ENCODE peak calls at places on chromosomes 13 and 19, in five cellular contexts. E, J, Q, R and Y are unnamed samples.

GRCh38 chr19:38993271-38993670 is 17.7 kb upstream of the FBXO17 start:
- DNase-seq in E (peak), J (no peak), Q (no peak), R (no peak), Y (no peak)

GRCh38 chr13:52695856-52696255 is 43.2 kb downstream of the SUGT1 start:
- DNase-seq in E (no peak), J (no peak), Q (no peak), R (no peak), Y (peak)

GRCh38 chr13:79295906-79296564 is 110.0 kb downstream of the RBM26 start:
- DNase-seq in E (peak), J (no peak), Q (no peak), R (no peak), Y (no peak)

GRCh38 chr19:532578-533484 is 1.3 kb downstream of the CDC34 start:
- DNase-seq in E (peak), J (no peak), Q (peak), R (peak), Y (peak)

GRCh38 chr13:71789952-71790351 is 77.1 kb downstream of the DACH1 start:
- DNase-seq in E (no peak), J (no peak), Q (no peak), R (no peak), Y (no peak)

GRCh38 chr13:114099918-114100445 is 32.4 kb downstream of the RASA3 start:
- DNase-seq in E (peak), J (no peak), Q (peak), R (peak), Y (no peak)

GRCh38 chr13:112545866-112546265 is 42.1 kb downstream of the TUBGCP3 start:
- DNase-seq in E (peak), J (no peak), Q (no peak), R (no peak), Y (no peak)

GRCh38 chr13:45392811-45393210 is 25.4 kb downstream of the SLC25A30 start:
- DNase-seq in E (no peak), J (no peak), Q (no peak), R (no peak), Y (no peak)

GRCh38 chr13:45921337-45921736 is 69.8 kb upstream of the SIAH3 start:
- DNase-seq in E (no peak), J (no peak), Q (no peak), R (no peak), Y (no peak)

GRCh38 chr13:36344886-36345437 is 1.2 kb downstream of the SPART start:
- DNase-seq in E (no peak), J (no peak), Q (no peak), R (no peak), Y (no peak)

GRCh38 chr13:82688400-82688999 is 1193.8 kb downstream of the SLITRK1 start:
- DNase-seq in E (no peak), J (no peak), Q (no peak), R (no peak), Y (no peak)

GRCh38 chr19:13790354-13790753 is 4.9 kb upstream of the ZSWIM4 start:
- DNase-seq in E (no peak), J (no peak), Q (no peak), R (no peak), Y (no peak)